ENCODE peak calls at places on chromosomes 2 and 18, in four cellular contexts. A is psoas muscle, S is thoracic aorta, Q is mesendoderm. E is an unnamed sample. For H3K4me1, the result is how much of the 10 kb centered on the place peaks cover.

GRCh38 chr2:29724282-29724681 is 197.1 kb downstream of the ALK start:
- DNase-seq in S (no peak), A (no peak), Q (no peak), E (no peak)

GRCh38 chr18:13136056-13136688 is 82.4 kb upstream of the LDLRAD4 start:
- DNase-seq in Q (peak), S (no peak), A (no peak), E (peak)

GRCh38 chr2:198376677-198377076 is 572.3 kb downstream of the PLCL1 start:
- DNase-seq in Q (peak), A (no peak), S (no peak), E (no peak)

GRCh38 chr2:80489718-80490117 is 185.2 kb upstream of the LRRTM1 start:
- DNase-seq in A (no peak), Q (no peak), S (no peak), E (no peak)

GRCh38 chr2:180607501-180608060 is 372.8 kb upstream of the UBE2E3 start:
- DNase-seq in S (no peak), Q (no peak), A (no peak), E (no peak)

GRCh38 chr2:144015655-144016245 is 504.2 kb downstream of the ZEB2 start:
- DNase-seq in Q (no peak), S (no peak), A (no peak), E (no peak)

GRCh38 chr2:152558174-152559091 is 158.8 kb downstream of the PRPF40A start:
- DNase-seq in A (no peak), S (no peak), Q (no peak), E (no peak)

GRCh38 chr2:201872576-201872975 is 66.2 kb downstream of the CDK15 start:
- DNase-seq in Q (no peak), S (no peak), A (no peak), E (no peak)

GRCh38 chr2:74457549-74458131 is 598 bp upstream of the WBP1 start:
- DNase-seq in A (peak), Q (peak), S (no peak), E (peak)

GRCh38 chr2:145258903-145259579 is 739.1 kb upstream of the ZEB2 start:
- DNase-seq in S (no peak), A (no peak), Q (no peak), E (no peak)

GRCh38 chr2:230898016-230898415 is 27.0 kb downstream of the GPR55 start:
- DNase-seq in A (no peak), S (no peak), Q (no peak), E (no peak)

GRCh38 chr2:232955856-232956255 is 57.2 kb downstream of the NGEF start:
- DNase-seq in S (no peak), A (no peak), Q (no peak), E (no peak)

GRCh38 chr2:59276917-59277316 is 1035.8 kb upstream of the FANCL start:
- DNase-seq in Q (no peak), S (no peak), A (no peak), E (no peak)

GRCh38 chr2:1395009-1395408 is 18.3 kb upstream of the TPO start:
- DNase-seq in S (no peak), Q (no peak), A (no peak), E (no peak)

GRCh38 chr2:3805120-3805519 is 101.7 kb downstream of the DCDC2C start:
- DNase-seq in S (no peak), A (no peak), Q (peak), E (no peak)

GRCh38 chr2:68320118-68320641 is 431 bp upstream of the CNRIP1 start:
- DNase-seq in A (peak), S (no peak), Q (peak), E (no peak)

GRCh38 chr2:217707116-217707742 is 295.6 kb downstream of the TNS1 start:
- DNase-seq in Q (peak), A (peak), S (no peak), E (no peak)

DNA sequence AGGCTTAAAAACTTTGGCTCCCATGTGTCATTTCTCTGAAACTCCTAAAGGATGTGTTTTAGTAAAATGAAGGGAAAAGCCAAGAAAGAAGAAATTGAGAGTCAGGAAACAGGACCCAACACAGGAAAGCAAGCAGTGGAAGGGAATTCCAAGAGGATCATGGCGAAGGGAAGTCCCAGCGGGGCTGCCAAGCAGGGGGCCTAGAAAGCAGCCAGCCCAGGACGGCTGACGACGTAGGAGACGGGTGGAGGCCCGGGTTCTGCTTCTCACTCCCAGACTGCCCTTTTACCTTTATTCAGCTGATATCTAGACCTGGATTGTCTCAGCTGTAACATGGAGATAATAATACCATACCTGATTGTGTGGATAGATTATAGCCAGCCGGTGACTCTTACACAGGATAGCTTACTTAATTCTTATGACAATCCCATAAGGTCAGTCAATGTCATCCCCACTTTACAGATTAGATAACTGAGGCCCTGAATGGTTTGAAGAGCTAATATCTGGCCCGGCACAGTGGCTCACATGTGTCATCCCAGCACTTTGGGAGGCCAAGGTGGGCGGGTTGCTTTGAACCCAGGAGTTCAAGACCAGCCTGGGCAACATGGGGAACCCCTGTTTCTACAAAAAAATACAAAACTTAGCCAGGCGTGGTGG is 93.0 kb downstream of the ASAP2 start:
- DNase-seq in S (no peak), A (no peak), Q (peak), E (no peak)
- H3K27ac ChIP-seq in S (no peak), A (no peak), Q (no peak), E (no peak)

GRCh38 chr2:173037245-173038106 is 38.2 kb upstream of the MAP3K20 start:
- DNase-seq in A (no peak), S (no peak), Q (no peak), E (peak)
- H3K4me1 ChIP-seq in A (under half), S (under half), Q (under half), E (under half)

DNA sequence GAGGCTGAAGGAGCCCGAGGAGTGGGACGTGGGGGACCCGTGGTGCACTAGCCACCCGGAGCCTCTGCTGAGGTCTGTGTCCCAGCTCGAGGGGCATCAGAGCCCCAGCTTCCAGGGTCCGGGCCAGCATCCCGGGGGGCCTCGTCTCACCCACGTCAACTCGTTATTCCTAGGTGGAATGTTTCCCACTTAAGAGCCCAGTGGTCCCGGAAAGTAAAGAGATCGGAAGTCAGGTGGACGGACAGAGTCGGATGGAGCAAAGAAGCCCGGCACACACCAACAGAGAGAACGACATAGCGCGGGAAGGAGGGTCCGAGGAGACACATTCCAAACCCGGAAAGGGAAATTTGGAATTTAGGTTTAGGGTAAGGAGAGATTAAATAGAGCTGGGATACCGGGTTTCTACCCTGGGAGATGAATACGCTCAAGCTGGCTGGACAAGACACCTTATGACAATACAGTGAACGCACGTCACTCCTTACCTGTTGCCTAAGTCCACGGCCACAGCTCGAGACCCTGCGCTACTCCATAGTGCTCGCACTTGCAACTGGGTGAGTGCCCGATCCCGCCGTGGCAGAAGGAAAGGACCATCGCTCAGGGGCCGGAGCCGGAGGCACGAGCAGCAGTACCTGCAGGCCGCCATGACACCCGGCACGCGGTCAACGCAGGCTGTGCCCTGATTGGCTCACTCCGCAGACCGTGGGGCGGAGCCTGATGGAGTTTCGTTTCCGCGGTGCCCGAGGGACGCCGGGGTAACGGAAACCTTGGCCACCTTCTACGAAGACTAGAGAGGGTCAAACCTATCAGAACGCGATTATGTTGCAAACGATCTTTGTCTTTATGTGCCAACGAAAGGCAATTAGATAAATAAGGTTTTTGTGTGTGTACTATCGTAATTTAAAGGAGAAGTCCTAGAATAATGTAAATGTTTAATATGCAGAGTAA is at the start of gene PNPT1:
- DNase-seq in Q (peak), S (peak), A (peak), E (peak)
- H3K27ac ChIP-seq in Q (no peak), S (no peak), A (peak), E (no peak)

DNA sequence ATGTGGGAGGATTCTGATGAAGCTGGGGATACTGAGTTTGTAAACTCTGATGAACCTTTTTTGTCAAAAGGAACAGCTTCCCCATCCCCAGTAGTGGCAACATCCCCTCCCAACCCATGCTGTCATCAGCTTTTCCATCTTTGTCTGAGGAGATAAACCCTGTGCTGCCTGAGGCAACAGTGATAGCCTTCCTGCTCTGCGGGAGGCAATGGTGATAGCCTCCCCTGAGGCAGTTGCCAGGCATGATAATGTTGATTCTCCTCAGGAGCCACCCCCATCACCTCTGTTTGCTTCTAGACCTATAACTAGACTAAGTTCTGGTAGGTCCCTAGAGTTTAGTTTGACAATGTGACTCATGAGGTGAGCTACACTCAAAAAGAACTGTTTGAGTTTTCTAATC is 97.5 kb downstream of the ERBB4 start:
- DNase-seq in Q (peak), A (no peak), S (no peak), E (no peak)
- H3K4me1 ChIP-seq in Q (under half), A (under half), S (under half), E (under half)

DNA sequence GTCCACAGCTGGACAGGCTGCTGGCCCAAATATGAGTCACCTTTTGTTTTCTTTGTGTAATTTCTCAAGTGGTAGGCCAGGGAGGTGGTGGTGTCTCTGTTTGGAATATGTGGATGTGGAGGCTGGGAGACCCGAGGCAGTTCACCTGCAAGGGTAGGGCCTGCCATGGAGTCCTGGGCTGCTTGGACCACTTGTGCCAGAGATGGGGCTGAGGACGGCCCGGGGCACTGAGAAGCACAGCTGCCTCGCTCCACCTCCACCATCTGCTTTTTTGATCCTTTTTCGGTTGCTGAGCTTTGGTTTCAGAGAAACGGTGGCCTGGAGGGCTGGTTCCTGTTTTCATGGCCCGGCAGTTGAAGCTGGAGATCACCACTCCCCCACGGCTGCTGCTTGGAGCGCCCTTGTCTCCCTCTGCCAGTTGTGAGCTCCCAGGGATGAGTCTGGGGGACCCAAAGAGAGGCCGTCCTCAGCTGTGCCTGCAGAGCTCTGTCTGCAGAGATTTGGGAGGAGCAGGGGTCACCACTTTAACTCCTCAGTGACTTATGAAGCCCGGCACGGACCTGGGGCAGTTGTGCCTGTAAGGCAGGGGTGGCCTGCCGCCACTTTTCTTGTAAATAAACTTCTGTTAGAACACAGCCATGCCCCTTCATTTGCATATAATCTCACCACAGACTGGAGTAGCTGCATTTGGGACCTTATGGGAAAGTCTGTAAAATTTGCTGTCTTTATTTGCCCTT is 67.6 kb upstream of the MCFD2 start:
- DNase-seq in Q (peak), A (no peak), S (no peak), E (no peak)
- H3K27ac ChIP-seq in Q (no peak), A (peak), S (peak), E (peak)

DNA sequence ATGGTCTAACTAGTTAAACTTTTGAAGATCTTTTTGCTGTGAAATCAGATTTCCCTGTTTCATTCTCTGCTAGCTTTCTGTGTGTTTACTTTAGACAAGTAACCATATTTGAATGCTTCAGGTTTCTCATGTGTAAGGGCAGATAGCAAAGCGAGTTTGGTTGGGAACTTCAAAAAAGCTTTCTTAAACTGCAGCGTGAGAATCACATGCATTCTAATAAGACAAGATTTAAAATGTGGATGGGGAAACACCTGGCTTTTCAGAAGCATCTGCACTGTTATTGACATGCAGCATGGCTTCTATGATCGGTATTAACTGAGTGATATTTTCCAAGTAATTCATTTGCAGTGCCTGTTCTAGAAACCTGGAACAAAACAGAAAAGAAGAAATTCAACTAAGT is 119.3 kb downstream of the ABCA12 start:
- DNase-seq in S (no peak), A (no peak), Q (no peak), E (no peak)
- H3K4me1 ChIP-seq in S (under half), A (under half), Q (under half), E (under half)

DNA sequence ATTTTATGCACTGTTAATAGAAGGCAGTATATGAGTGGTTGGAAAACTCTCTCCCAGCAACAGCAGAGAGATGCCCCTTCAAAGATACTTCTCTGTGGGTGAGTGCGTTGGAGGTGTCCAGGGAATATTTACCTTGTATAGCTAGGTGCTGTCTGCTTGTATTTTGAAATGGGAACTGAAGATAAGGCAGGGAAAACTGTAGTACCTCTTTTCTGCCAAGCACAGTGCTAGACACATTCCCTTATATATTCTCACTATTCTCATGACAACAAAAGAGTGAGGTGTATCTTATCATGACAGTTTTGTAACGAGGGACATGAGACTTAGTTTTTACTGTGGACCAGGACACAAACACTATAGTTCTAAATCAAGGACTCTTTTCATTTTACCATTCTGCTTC is 2.1 kb downstream of the TTC39C start:
- DNase-seq in S (no peak), Q (peak), A (no peak), E (peak)
- H3K27ac ChIP-seq in S (no peak), Q (no peak), A (no peak), E (no peak)

GRCh38 chr2:85254540-85255261 is 73.1 kb downstream of the TGOLN2 start:
- DNase-seq in A (no peak), Q (peak), S (no peak), E (no peak)

GRCh38 chr2:85255813-85256581 is 71.8 kb downstream of the TGOLN2 start:
- DNase-seq in Q (peak), S (no peak), A (no peak), E (no peak)

GRCh38 chr2:85253890-85254289 is 73.9 kb downstream of the TGOLN2 start:
- DNase-seq in S (no peak), A (no peak), Q (no peak), E (no peak)

GRCh38 chr2:85257359-85258193 is 70.2 kb downstream of the TGOLN2 start:
- DNase-seq in Q (no peak), S (no peak), A (no peak), E (no peak)

DNA sequence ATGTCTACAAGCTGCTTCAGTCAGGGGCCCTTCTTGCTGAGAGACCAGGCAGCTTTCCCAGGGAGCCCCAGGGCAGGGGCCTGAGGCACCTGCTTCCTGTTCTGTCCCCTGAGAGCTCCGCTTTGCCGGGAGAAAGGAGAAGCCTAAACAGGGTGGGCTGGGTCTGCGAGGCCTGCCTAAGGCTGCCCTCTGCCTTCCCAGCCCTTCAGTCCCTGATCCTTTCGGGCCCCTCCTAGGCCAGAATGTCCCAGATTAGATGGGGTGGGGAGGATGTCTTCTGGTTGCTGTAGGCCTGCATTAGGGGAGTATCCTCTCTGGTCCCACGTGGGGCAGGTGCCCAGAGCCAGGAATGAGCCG is 72.4 kb downstream of the TGOLN2 start:
- DNase-seq in A (no peak), Q (peak), S (no peak), E (no peak)
- H3K4me1 ChIP-seq in A (under half), Q (under half), S (under half), E (under half)

DNA sequence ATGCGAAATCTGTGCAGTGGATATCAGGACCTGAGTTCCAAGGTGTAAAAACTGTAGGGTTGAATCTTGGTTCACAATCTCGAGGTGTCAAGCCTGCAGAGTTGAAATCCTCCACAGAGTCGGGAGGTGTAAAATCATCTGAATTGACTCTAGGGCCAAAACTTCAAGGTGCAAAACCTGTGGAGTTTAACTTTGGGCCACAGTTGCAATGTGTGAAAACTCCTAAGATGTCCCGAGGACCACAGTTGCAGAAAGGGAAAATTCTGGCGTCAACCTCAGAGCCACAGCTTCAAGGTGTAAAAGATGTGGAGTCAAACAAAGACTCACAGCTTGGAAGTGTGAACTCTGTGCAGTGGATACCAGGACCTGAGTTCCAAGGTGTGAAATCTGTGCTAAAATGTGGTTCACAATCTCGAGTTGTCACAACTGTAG is 9.8 kb upstream of the ZNF512 start:
- DNase-seq in A (no peak), Q (peak), S (no peak), E (no peak)
- H3K27ac ChIP-seq in A (no peak), Q (no peak), S (no peak), E (no peak)